ENCODE peak calls at places on chromosomes 12 and 14, in four cellular contexts. T is GM12878, Q is sigmoid colon, P is stomach. G is an unnamed sample.

GRCh38 chr14:67919259-67919658 is 99.7 kb downstream of the RAD51B start:
- DNase-seq in Q (no peak), T (no peak), P (no peak), G (no peak)

GRCh38 chr12:132837693-132838463 is 9.2 kb upstream of the GOLGA3 start:
- DNase-seq in Q (peak), T (no peak), P (no peak), G (no peak)

GRCh38 chr14:61512508-61512907 is 182.8 kb upstream of the HIF1A start:
- DNase-seq in P (no peak), T (no peak), Q (no peak), G (no peak)

GRCh38 chr12:51156366-51156765 is 16.6 kb downstream of the TFCP2 start:
- DNase-seq in Q (no peak), T (no peak), P (no peak), G (no peak)

GRCh38 chr14:53032161-53032803 is 81.4 kb upstream of the FERMT2 start:
- DNase-seq in Q (peak), P (no peak), T (no peak), G (no peak)

GRCh38 chr12:69694123-69694522 is 5.0 kb downstream of the BEST3 start:
- DNase-seq in P (no peak), Q (no peak), T (no peak), G (no peak)

GRCh38 chr14:49512147-49512551 is 74.0 kb downstream of the RPS29 start:
- DNase-seq in T (no peak), P (no peak), Q (no peak), G (no peak)

GRCh38 chr14:61256826-61257468 is 24.2 kb downstream of the TMEM30B start:
- DNase-seq in Q (no peak), T (no peak), P (no peak), G (no peak)

GRCh38 chr12:109121346-109121880 is 5.0 kb downstream of the ACACB start:
- DNase-seq in P (no peak), Q (peak), T (no peak), G (no peak)

GRCh38 chr14:37583358-37584210 is 11.5 kb downstream of the FOXA1 start:
- DNase-seq in T (no peak), P (no peak), Q (no peak), G (peak)

GRCh38 chr12:109088818-109089217 is 4.5 kb downstream of the ALKBH2 start:
- DNase-seq in T (no peak), P (no peak), Q (no peak), G (no peak)

GRCh38 chr14:86543531-86543930 is 1013.6 kb downstream of the FLRT2 start:
- DNase-seq in P (no peak), Q (no peak), T (no peak), G (no peak)

GRCh38 chr12:12107678-12108077 is 36.9 kb downstream of the BCL2L14 start:
- DNase-seq in P (no peak), T (no peak), Q (no peak), G (no peak)

GRCh38 chr14:51067306-51067705 is 27.6 kb downstream of the TRIM9 start:
- DNase-seq in T (no peak), P (no peak), Q (no peak), G (no peak)

GRCh38 chr14:31261859-31262739 is 54.5 kb upstream of the HECTD1 start:
- DNase-seq in P (peak), T (peak), Q (peak), G (no peak)

GRCh38 chr12:48125985-48126384 is 6.8 kb downstream of the PFKM start:
- DNase-seq in P (no peak), T (no peak), Q (no peak), G (no peak)

GRCh38 chr14:38255673-38256357 is at the start of gene CLEC14A:
- DNase-seq in T (no peak), Q (no peak), P (no peak), G (no peak)

GRCh38 chr12:89179983-89180382 is 172.3 kb downstream of the DUSP6 start:
- DNase-seq in T (no peak), P (no peak), Q (peak), G (peak)

GRCh38 chr14:76908834-76909233 is 82.6 kb downstream of the LRRC74A start:
- DNase-seq in T (peak), P (no peak), Q (no peak), G (peak)

GRCh38 chr14:102883028-102883953 is 39.2 kb upstream of the AMN start:
- DNase-seq in T (no peak), Q (no peak), P (no peak), G (no peak)

GRCh38 chr14:61704554-61704953 is 9.2 kb downstream of the HIF1A start:
- DNase-seq in P (no peak), Q (no peak), T (no peak), G (no peak)

GRCh38 chr12:58009355-58009754 is 68.0 kb downstream of the ATP23 start:
- DNase-seq in T (no peak), P (no peak), Q (no peak), G (no peak)

GRCh38 chr12:40105265-40105514 is 691 bp downstream of the SLC2A13 start:
- DNase-seq in P (no peak), T (no peak), Q (peak), G (no peak)

GRCh38 chr12:1559729-1560128 is 34.7 kb downstream of the FBXL14 start:
- DNase-seq in Q (no peak), P (no peak), T (no peak), G (no peak)

GRCh38 chr12:64621257-64621942 is 11.1 kb downstream of the RASSF3 start:
- DNase-seq in P (no peak), T (peak), Q (no peak), G (no peak)

GRCh38 chr14:77641534-77642341 is 25.3 kb upstream of the SPTLC2 start:
- DNase-seq in Q (peak), T (peak), P (peak), G (peak)

GRCh38 chr12:108712164-108712924 is 19.0 kb downstream of the CORO1C start:
- DNase-seq in Q (no peak), T (no peak), P (no peak), G (no peak)

GRCh38 chr12:116282371-116283286 is 5.1 kb upstream of the MED13L start:
- DNase-seq in T (no peak), P (no peak), Q (no peak), G (no peak)

GRCh38 chr12:22459872-22460490 is 84.4 kb downstream of the C2CD5 start:
- DNase-seq in P (no peak), Q (no peak), T (no peak), G (no peak)

GRCh38 chr12:116750298-116750697 is 12.2 kb downstream of the RNFT2 start:
- DNase-seq in Q (no peak), T (no peak), P (no peak), G (no peak)

GRCh38 chr14:22386924-22387775 is 201.9 kb downstream of the DAD1 start:
- DNase-seq in T (peak), P (peak), Q (peak), G (peak)

GRCh38 chr14:98437113-98437512 is 834.9 kb downstream of the BCL11B start:
- DNase-seq in P (no peak), T (no peak), Q (no peak), G (no peak)

GRCh38 chr14:65349100-65349499 is 63.4 kb upstream of the FUT8 start:
- DNase-seq in Q (no peak), T (no peak), P (no peak), G (no peak)

GRCh38 chr12:86774841-86775386 is 518.7 kb upstream of the MGAT4C start:
- DNase-seq in Q (no peak), T (no peak), P (no peak), G (no peak)

GRCh38 chr12:54338682-54339296 is 13.9 kb downstream of the COPZ1 start:
- DNase-seq in P (no peak), Q (no peak), T (no peak), G (no peak)

GRCh38 chr12:130186631-130187269 is 24.5 kb downstream of the FZD10 start:
- DNase-seq in T (no peak), P (no peak), Q (peak), G (no peak)

DNA sequence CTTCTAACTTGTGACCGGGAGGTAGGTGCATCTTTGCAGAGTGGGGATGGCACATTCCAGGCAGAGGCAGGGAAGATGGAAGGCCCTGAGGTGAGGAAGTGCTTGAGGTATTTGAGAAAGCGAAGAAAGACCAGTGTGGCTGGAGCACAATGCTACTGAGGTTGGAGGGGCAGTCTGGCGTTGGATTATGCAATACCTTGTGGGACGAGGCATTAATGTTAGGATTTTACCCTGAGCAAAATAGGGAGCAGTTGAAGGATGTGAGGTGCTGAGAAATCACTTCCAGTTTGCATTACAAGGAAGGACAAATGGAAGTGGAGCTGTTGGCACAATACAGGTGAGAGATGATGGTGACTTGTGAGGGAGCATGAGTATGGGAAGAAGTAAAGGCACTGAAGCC is 145.5 kb downstream of the KCNA5 start:
- DNase-seq in T (no peak), P (no peak), Q (no peak), G (no peak)
- TF ChIP-seq POLR2AphosphoS5 in T (no peak), P (no peak), Q (no peak), G (no peak)

DNA sequence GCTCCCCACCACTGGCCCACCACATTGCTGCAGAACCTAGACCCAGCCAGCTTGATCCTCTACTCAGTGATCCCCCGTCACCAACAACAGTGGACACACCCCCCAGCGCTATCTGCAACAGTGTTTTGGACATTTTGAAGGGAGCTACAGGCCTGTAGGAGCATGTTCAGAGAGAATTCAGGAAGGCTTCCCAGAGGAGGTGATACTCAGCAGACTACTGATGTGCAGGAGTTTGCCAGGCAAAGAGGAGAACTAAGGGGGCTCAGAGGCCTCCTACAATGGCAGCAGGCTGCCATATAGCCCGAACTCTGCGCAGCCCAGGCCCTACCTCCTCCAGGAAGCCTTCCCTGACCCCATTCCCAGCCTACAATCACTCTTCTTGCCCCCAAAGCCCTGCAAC is 70.0 kb downstream of the SYNE3 start:
- DNase-seq in P (no peak), Q (no peak), T (no peak), G (no peak)
- H3K4me3 ChIP-seq in P (no peak), Q (no peak), T (no peak), G (no peak)

GRCh38 chr14:106377432-106377831 is 851.0 kb downstream of the TMEM121 start:
- DNase-seq in P (no peak), T (no peak), Q (no peak), G (no peak)
- TF ChIP-seq EP300 in P (no peak), T (no peak), Q (no peak), G (no peak)

GRCh38 chr12:76346236-76346635 is 2.0 kb downstream of the BBS10 start:
- DNase-seq in P (no peak), T (no peak), Q (no peak), G (no peak)

GRCh38 chr12:76341436-76342030 is 6.7 kb downstream of the BBS10 start:
- DNase-seq in Q (no peak), T (no peak), P (no peak), G (no peak)

GRCh38 chr12:76348079-76348901 is at the start of gene BBS10:
- DNase-seq in Q (peak), P (peak), T (peak), G (peak)

GRCh38 chr12:76345569-76345968 is 2.6 kb downstream of the BBS10 start:
- DNase-seq in Q (no peak), T (no peak), P (no peak), G (no peak)

DNA sequence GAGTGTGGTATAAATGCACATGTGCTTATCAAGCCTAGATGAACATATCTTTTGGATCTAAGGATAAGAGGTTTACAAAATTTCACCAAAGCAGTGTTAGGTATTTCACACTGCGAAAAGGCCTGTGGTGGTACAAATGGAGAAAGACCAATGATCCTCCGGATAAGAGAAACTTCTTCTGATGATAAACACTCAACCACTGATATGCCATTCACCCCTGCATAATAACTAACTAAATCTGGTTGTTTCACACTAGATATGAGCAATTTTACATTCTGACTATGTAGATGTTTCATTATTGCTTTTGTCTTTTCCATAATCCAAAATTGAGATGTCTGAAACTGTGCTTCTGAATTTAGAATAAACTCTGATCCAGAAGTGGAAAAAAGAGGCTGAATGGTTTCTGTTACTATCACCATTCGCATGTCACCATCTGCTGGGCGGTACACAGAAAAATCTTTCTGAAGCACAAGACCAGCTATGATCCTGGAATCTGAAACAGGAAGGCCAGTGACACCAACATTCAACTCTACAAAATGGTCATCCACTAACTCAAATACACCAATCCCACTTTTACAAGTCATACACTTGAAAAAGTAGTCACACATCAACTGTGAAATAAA is 1.3 kb downstream of the BBS10 start:
- DNase-seq in Q (no peak), P (no peak), T (peak), G (no peak)
- TF ChIP-seq POLR2AphosphoS5 in Q (no peak), P (no peak), T (no peak), G (no peak)

DNA sequence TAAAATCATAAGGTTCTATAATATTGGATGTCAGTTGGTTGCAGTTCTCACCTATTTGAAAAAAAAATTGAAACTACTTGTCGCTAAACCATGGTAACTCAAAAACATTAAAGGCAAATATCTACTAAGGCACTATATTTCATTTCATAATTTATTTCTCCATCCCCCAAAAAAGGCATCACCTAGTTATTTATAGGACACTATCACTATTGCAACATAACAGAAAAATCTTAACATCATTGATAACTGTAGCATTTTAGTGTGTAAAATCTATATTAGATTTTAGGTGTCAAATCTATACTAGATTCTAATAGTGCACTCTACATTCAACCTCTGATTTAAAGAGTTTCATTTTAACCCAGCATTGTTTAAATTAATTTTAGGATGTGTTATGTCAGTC is 1.7 kb downstream of the SPTSSA start:
- DNase-seq in Q (no peak), P (no peak), T (no peak), G (no peak)
- H3K4me3 ChIP-seq in Q (peak), P (no peak), T (peak), G (no peak)

G was measured in transverse colon.